ENCODE peak calls at places on chromosomes 5 and 9, in ten cellular contexts. Y, G, Q, S, U, F, M, L, T and B are unnamed samples.

GRCh38 chr5:78603636-78604175 is 44.9 kb downstream of the LHFPL2 start:
- DNase-seq in Y (no peak), G (no peak), Q (no peak), S (no peak), U (no peak), F (no peak), M (no peak), L (no peak), T (no peak), B (no peak)

GRCh38 chr5:30809907-30810306 is 383.6 kb upstream of the CDH6 start:
- DNase-seq in Y (no peak), G (no peak), Q (no peak), S (no peak), U (no peak), F (no peak), M (no peak), L (no peak), T (no peak), B (no peak)

GRCh38 chr9:112833081-112833480 is 57.6 kb downstream of the SLC46A2 start:
- DNase-seq in Y (no peak), G (no peak), Q (peak; percentile 17), S (no peak), U (no peak), F (no peak), M (no peak), L (no peak), T (no peak), B (no peak)

GRCh38 chr9:114382951-114383865 is 4.6 kb downstream of the AKNA start:
- DNase-seq in Y (peak; percentile 59), G (no peak), Q (no peak), S (no peak), U (no peak), F (no peak), M (no peak), L (peak; percentile 37), T (peak; percentile 67), B (no peak)

GRCh38 chr9:108836771-108837170 is 19.0 kb downstream of the ACTL7B start:
- DNase-seq in Y (peak; percentile 11), G (no peak), Q (peak; percentile 94), S (no peak), U (no peak), F (no peak), M (no peak), L (no peak), T (no peak), B (no peak)

GRCh38 chr9:21392270-21392669 is 7.1 kb upstream of the IFNA2 start:
- DNase-seq in Y (peak; percentile 39), G (peak; percentile 36), Q (peak; percentile 35), S (no peak), U (no peak), F (peak; percentile 2), M (no peak), L (no peak), T (peak; percentile 23), B (no peak)

GRCh38 chr5:69531010-69531785 is 28.8 kb upstream of the GTF2H2C start:
- DNase-seq in Y (no peak), G (no peak), Q (no peak), S (no peak), U (no peak), F (no peak), M (no peak), L (no peak), T (no peak), B (no peak)

GRCh38 chr9:85541876-85542275 is 199.9 kb downstream of the AGTPBP1 start:
- DNase-seq in Y (no peak), G (peak; percentile 12), Q (no peak), S (no peak), U (no peak), F (no peak), M (no peak), L (no peak), T (no peak), B (no peak)

GRCh38 chr5:57311921-57312320 is 138.1 kb downstream of the GPBP1 start:
- DNase-seq in Y (no peak), G (no peak), Q (no peak), S (no peak), U (no peak), F (no peak), M (no peak), L (no peak), T (no peak), B (no peak)

GRCh38 chr5:172102251-172102870 is 85.7 kb downstream of the STK10 start:
- DNase-seq in Y (no peak), G (no peak), Q (no peak), S (no peak), U (no peak), F (no peak), M (no peak), L (no peak), T (peak; percentile 49), B (no peak)

GRCh38 chr9:129319938-129320481 is 141.9 kb upstream of the IER5L start:
- DNase-seq in Y (peak; percentile 1), G (no peak), Q (no peak), S (no peak), U (no peak), F (no peak), M (peak; percentile 87), L (no peak), T (no peak), B (no peak)

GRCh38 chr5:26569241-26569928 is 469.0 kb downstream of the CDH9 start:
- DNase-seq in Y (no peak), G (no peak), Q (no peak), S (no peak), U (no peak), F (no peak), M (no peak), L (no peak), T (no peak), B (no peak)

GRCh38 chr5:159410480-159410879 is 80.2 kb upstream of the IL12B start:
- DNase-seq in Y (no peak), G (peak; percentile 22), Q (no peak), S (no peak), U (no peak), F (no peak), M (no peak), L (no peak), T (no peak), B (no peak)

GRCh38 chr5:131375351-131375750 is 111.5 kb downstream of the CDC42SE2 start:
- DNase-seq in Y (no peak), G (no peak), Q (no peak), S (no peak), U (no peak), F (no peak), M (no peak), L (no peak), T (no peak), B (no peak)

GRCh38 chr9:81538929-81539716 is 150.2 kb downstream of the TLE1 start:
- DNase-seq in Y (no peak), G (peak; percentile 85), Q (no peak), S (no peak), U (no peak), F (no peak), M (no peak), L (no peak), T (no peak), B (no peak)

GRCh38 chr5:15499528-15500325 is at the start of gene FBXL7:
- DNase-seq in Y (peak; percentile 92), G (peak; percentile 85), Q (peak; percentile 75), S (no peak), U (peak; percentile 41), F (no peak), M (no peak), L (peak; percentile 87), T (peak; percentile 82), B (peak; percentile 26)

GRCh38 chr5:99019812-99020697 is 91.2 kb upstream of the CHD1 start:
- DNase-seq in Y (no peak), G (peak; percentile 79), Q (peak; percentile 64), S (peak; percentile 88), U (peak; percentile 39), F (peak; percentile 67), M (no peak), L (no peak), T (peak; percentile 90), B (peak; percentile 86)

GRCh38 chr5:107461770-107462169 is 209.0 kb downstream of the EFNA5 start:
- DNase-seq in Y (no peak), G (no peak), Q (no peak), S (no peak), U (no peak), F (no peak), M (no peak), L (no peak), T (no peak), B (no peak)
- TF ChIP-seq CTCF in Y (no peak), G (no peak), Q (no peak), S (no peak), U (no peak), F (no peak), M (no peak), L (no peak), T (no peak), B (no peak)

GRCh38 chr5:73558950-73559349 is 6.5 kb downstream of the ANKRA2 start:
- DNase-seq in Y (no peak), G (peak; percentile 27), Q (peak; percentile 47), S (no peak), U (no peak), F (no peak), M (no peak), L (no peak), T (no peak), B (no peak)
- H3K4me3 ChIP-seq in Y (no peak overlapping the region), G (no peak overlapping the region), Q (no peak overlapping the region), S (no peak overlapping the region), U (no peak overlapping the region), F (no peak overlapping the region), M (no peak overlapping the region), L (no peak overlapping the region), T (no peak overlapping the region), B (no peak overlapping the region)

GRCh38 chr9:82606071-82606470 is 456.9 kb downstream of the RASEF start:
- DNase-seq in Y (no peak), G (no peak), Q (no peak), S (no peak), U (no peak), F (no peak), M (no peak), L (no peak), T (no peak), B (no peak)

GRCh38 chr9:82604947-82605656 is 457.8 kb downstream of the RASEF start:
- DNase-seq in Y (no peak), G (peak; percentile 84), Q (no peak), S (no peak), U (no peak), F (no peak), M (no peak), L (no peak), T (no peak), B (no peak)

GRCh38 chr9:82601272-82601835 is 461.6 kb downstream of the RASEF start:
- DNase-seq in Y (no peak), G (peak; percentile 40), Q (no peak), S (peak; percentile 9), U (no peak), F (no peak), M (no peak), L (no peak), T (no peak), B (no peak)

GRCh38 chr9:82605657-82606031 is 457.3 kb downstream of the RASEF start:
- DNase-seq in Y (no peak), G (no peak), Q (no peak), S (no peak), U (no peak), F (no peak), M (no peak), L (no peak), T (no peak), B (no peak)

GRCh38 chr9:82606761-82607382 is 456.1 kb downstream of the RASEF start:
- DNase-seq in Y (peak; percentile 77), G (peak; percentile 89), Q (peak; percentile 74), S (peak; percentile 11), U (no peak), F (peak; percentile 55), M (no peak), L (no peak), T (peak; percentile 80), B (peak; percentile 9)
- TF ChIP-seq CTCF in Y (peak; percentile 76), G (peak; percentile 78), Q (peak; percentile 75), S (peak; percentile 61), U (peak; percentile 77), F (peak; percentile 64), M (peak; percentile 29), L (peak; percentile 80), T (peak; percentile 67), B (peak; percentile 53)

GRCh38 chr5:151602806-151603205 is 11.7 kb upstream of the FAT2 start:
- DNase-seq in Y (no peak), G (peak; percentile 54), Q (no peak), S (no peak), U (no peak), F (no peak), M (no peak), L (no peak), T (peak; percentile 14), B (no peak)
- H3K4me3 ChIP-seq in Y (no peak overlapping the region), G (no peak overlapping the region), Q (no peak overlapping the region), S (no peak overlapping the region), U (no peak overlapping the region), F (no peak overlapping the region), M (no peak overlapping the region), L (no peak overlapping the region), T (no peak overlapping the region), B (no peak overlapping the region)